ENCODE peak calls at places on chromosomes 7 and 10, in seven cellular contexts. F is upper lobe of left lung, B is heart left ventricle, R is A673, T is uterus, O is esophagus muscularis mucosa, J is aorta. Z is an unnamed sample.

GRCh38 chr10:115948415-115948814 is 324.6 kb downstream of the GFRA1 start:
- DNase-seq in F (no peak), B (no peak), R (peak), T (no peak), O (peak), J (no peak), Z (no peak)

GRCh38 chr7:34596887-34597286 is 61.1 kb upstream of the NPSR1 start:
- DNase-seq in F (no peak), B (no peak), R (peak), T (no peak), O (no peak), J (no peak), Z (no peak)

GRCh38 chr7:116438274-116438673 is 61.3 kb upstream of the CAV2 start:
- DNase-seq in F (no peak), B (no peak), R (peak), T (no peak), O (no peak), J (no peak), Z (no peak)

GRCh38 chr7:102864958-102865357 is 47.8 kb upstream of the LRRC17 start:
- DNase-seq in F (no peak), B (no peak), R (no peak), T (no peak), O (no peak), J (no peak), Z (no peak)

GRCh38 chr10:44492678-44493077 is 107.8 kb upstream of the CXCL12 start:
- DNase-seq in F (no peak), B (no peak), R (no peak), T (no peak), O (no peak), J (no peak), Z (no peak)

GRCh38 chr7:70298780-70299446 is 700.6 kb downstream of the AUTS2 start:
- DNase-seq in F (no peak), B (no peak), R (no peak), T (no peak), O (no peak), J (no peak), Z (no peak)

GRCh38 chr10:112954974-112955735 is 5.1 kb downstream of the TCF7L2 start:
- DNase-seq in F (no peak), B (no peak), R (no peak), T (no peak), O (no peak), J (no peak), Z (no peak)

GRCh38 chr7:42745357-42746022 is 166.4 kb downstream of the C7orf25 start:
- DNase-seq in F (no peak), B (peak), R (peak), T (peak), O (no peak), J (no peak), Z (no peak)

GRCh38 chr7:3585826-3586225 is 284.8 kb downstream of the SDK1 start:
- DNase-seq in F (no peak), B (no peak), R (no peak), T (no peak), O (no peak), J (no peak), Z (no peak)

GRCh38 chr10:9656386-9656785 is 1361.3 kb upstream of the CELF2 start:
- DNase-seq in F (no peak), B (no peak), R (no peak), T (no peak), O (no peak), J (no peak), Z (no peak)

GRCh38 chr7:128872394-128872824 is 9.8 kb downstream of the ATP6V1F start:
- DNase-seq in F (no peak), B (no peak), R (no peak), T (no peak), O (no peak), J (no peak), Z (no peak)

GRCh38 chr7:64628192-64628591 is 37.7 kb upstream of the ZNF107 start:
- DNase-seq in F (no peak), B (no peak), R (no peak), T (no peak), O (no peak), J (no peak), Z (no peak)

GRCh38 chr7:73602721-73603651 is 21.3 kb downstream of the MLXIPL start:
- DNase-seq in F (no peak), B (no peak), R (no peak), T (no peak), O (no peak), J (no peak), Z (no peak)

GRCh38 chr7:44057849-44058758 is 7.3 kb downstream of the PGAM2 start:
- DNase-seq in F (peak), B (no peak), R (no peak), T (peak), O (no peak), J (peak), Z (no peak)

GRCh38 chr7:13841284-13841683 is 148.2 kb downstream of the ETV1 start:
- DNase-seq in F (no peak), B (no peak), R (no peak), T (no peak), O (no peak), J (no peak), Z (no peak)

GRCh38 chr7:158016171-158017087 is 571.2 kb downstream of the PTPRN2 start:
- DNase-seq in F (peak), B (no peak), R (no peak), T (no peak), O (no peak), J (peak), Z (no peak)

GRCh38 chr10:34768261-34768971 is 46.7 kb downstream of the PARD3 start:
- DNase-seq in F (peak), B (peak), R (peak), T (no peak), O (no peak), J (peak), Z (no peak)

GRCh38 chr10:14405076-14406065 is 74.6 kb upstream of the FRMD4A start:
- DNase-seq in F (no peak), B (no peak), R (no peak), T (no peak), O (no peak), J (no peak), Z (no peak)

GRCh38 chr10:80416401-80417098 is 8.2 kb downstream of the PRXL2A start:
- DNase-seq in F (no peak), B (peak), R (peak), T (peak), O (no peak), J (no peak), Z (no peak)

GRCh38 chr7:46955526-46955925 is 626.4 kb downstream of the TNS3 start:
- DNase-seq in F (no peak), B (no peak), R (no peak), T (no peak), O (no peak), J (no peak), Z (no peak)

GRCh38 chr7:155495440-155496248 is 37.7 kb downstream of the EN2 start:
- DNase-seq in F (no peak), B (no peak), R (no peak), T (no peak), O (no peak), J (peak), Z (no peak)

GRCh38 chr7:42236266-42237161 is 495 bp downstream of the GLI3 start:
- DNase-seq in F (peak), B (peak), R (peak), T (peak), O (no peak), J (peak), Z (no peak)

GRCh38 chr7:55546826-55547225 is 25.5 kb downstream of the VOPP1 start:
- DNase-seq in F (peak), B (peak), R (peak), T (peak), O (no peak), J (peak), Z (no peak)

GRCh38 chr10:100364735-100365391 is 17.8 kb downstream of the SCD start:
- DNase-seq in F (peak), B (peak), R (peak), T (peak), O (no peak), J (no peak), Z (no peak)

GRCh38 chr7:138515001-138515528 is 55.0 kb downstream of the TRIM24 start:
- DNase-seq in F (no peak), B (no peak), R (no peak), T (no peak), O (no peak), J (no peak), Z (no peak)

GRCh38 chr10:78756604-78757442 is 311.9 kb upstream of the ZMIZ1 start:
- DNase-seq in F (peak), B (peak), R (peak), T (peak), O (peak), J (peak), Z (no peak)

GRCh38 chr10:98485959-98486358 is 39.2 kb upstream of the HPS1 start:
- DNase-seq in F (no peak), B (no peak), R (no peak), T (no peak), O (no peak), J (no peak), Z (no peak)

GRCh38 chr10:87961314-87961713 is 97.9 kb downstream of the PTEN start:
- DNase-seq in F (no peak), B (no peak), R (no peak), T (no peak), O (no peak), J (no peak), Z (no peak)

GRCh38 chr7:18459439-18459838 is 36.1 kb upstream of the HDAC9 start:
- DNase-seq in F (no peak), B (no peak), R (peak), T (no peak), O (no peak), J (no peak), Z (no peak)

GRCh38 chr7:18338910-18339309 is 156.6 kb upstream of the HDAC9 start:
- DNase-seq in F (no peak), B (no peak), R (no peak), T (no peak), O (no peak), J (no peak), Z (no peak)

GRCh38 chr7:4684826-4685225 is 2.7 kb downstream of the FOXK1 start:
- DNase-seq in F (no peak), B (no peak), R (no peak), T (no peak), O (no peak), J (no peak), Z (no peak)
- H3K4me3 ChIP-seq in F (no peak), B (no peak), R (no peak), T (peak), O (peak), J (peak), Z (no peak)

DNA sequence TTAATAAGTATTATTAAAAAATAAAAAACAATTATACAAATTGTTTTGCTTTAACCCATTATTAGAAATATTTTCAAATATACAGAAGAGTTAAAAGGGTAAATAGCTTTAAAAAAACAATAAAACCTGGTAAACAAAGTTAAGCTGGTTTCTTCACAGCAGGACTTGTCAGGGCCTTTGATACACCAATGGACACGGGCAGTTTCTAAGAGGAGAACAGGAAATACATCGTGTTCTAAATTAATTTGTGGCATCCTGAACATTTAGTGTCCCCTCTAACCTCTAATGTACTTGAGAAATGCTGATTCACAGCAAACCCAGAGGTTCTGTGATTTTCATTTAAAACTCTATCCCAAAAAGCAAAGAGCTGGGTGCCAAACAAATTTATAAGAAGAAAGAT is 80.8 kb downstream of the RAB11FIP2 start:
- DNase-seq in F (no peak), B (no peak), R (no peak), T (no peak), O (no peak), J (no peak), Z (no peak)
- H3K27ac ChIP-seq in F (no peak), B (no peak), R (no peak), T (no peak), O (no peak), J (no peak), Z (no peak)

GRCh38 chr7:41085244-41085643 is 617.6 kb downstream of the INHBA start:
- DNase-seq in F (no peak), B (no peak), R (no peak), T (no peak), O (no peak), J (no peak), Z (no peak)

DNA sequence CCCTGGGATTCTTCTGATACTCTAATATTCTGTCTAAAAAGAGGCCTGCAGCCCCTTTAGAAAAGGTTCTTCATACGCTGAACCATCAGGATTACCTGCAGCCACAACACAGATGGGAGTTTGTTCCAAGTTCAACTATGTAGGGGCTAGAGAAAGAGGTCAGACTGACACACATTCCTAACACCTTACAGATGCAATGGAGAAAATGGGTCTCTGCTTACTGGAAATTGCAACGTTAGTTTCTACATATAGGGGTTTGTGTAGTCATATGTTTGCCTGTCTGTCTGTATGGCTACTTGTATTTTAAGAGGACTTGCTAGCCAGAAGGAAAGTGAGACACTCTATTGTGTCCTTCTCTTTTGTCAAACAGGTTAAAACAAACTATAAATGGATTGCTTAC is 618.5 kb downstream of the INHBA start:
- DNase-seq in F (no peak), B (no peak), R (no peak), T (no peak), O (no peak), J (no peak), Z (no peak)
- H3K4me3 ChIP-seq in F (no peak), B (no peak), R (no peak), T (no peak), O (no peak), J (no peak), Z (no peak)

DNA sequence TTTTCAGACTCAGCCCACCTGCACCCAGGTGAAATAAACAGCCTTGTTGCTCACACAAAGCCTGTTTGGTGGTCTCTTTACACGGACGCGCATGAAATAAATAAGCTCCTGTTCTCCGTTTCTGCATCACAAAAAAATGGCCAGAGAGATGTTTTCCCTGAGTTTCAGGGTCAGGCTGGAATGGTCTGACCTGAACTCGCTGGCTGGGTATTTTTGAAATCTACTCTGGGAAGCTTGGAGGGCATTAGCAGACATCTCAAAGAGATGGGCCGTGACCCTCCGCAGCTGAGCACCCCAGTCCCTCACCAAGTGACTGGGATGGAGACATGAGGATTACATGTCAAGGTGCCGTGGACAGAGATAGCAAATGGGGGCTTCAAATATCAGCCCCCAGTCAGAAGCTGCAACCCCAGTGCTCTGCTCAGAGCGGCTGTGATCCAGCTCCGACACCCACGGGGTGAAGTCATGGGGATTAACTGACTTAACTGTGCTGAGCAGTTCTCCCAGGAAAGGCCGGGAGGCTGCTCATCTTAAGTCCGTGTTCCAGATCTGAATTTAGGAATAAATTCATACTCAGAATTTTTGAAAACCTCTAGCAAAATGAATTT is 22.3 kb downstream of the CALML5 start:
- DNase-seq in F (no peak), B (no peak), R (no peak), T (no peak), O (no peak), J (no peak), Z (no peak)
- H3K27ac ChIP-seq in F (no peak), B (no peak), R (no peak), T (no peak), O (no peak), J (no peak), Z (no peak)

GRCh38 chr10:110671788-110672579 is 27.8 kb downstream of the RBM20 start:
- DNase-seq in F (peak), B (peak), R (peak), T (peak), O (no peak), J (peak), Z (peak)

GRCh38 chr10:110680473-110681020 is 36.4 kb downstream of the RBM20 start:
- DNase-seq in F (no peak), B (no peak), R (no peak), T (no peak), O (no peak), J (no peak), Z (no peak)

GRCh38 chr10:110679633-110680472 is 35.7 kb downstream of the RBM20 start:
- DNase-seq in F (no peak), B (peak), R (no peak), T (no peak), O (no peak), J (no peak), Z (no peak)

GRCh38 chr10:110672580-110672919 is 28.4 kb downstream of the RBM20 start:
- DNase-seq in F (no peak), B (no peak), R (peak), T (no peak), O (no peak), J (no peak), Z (no peak)

GRCh38 chr10:110676016-110676415 is 31.9 kb downstream of the RBM20 start:
- DNase-seq in F (no peak), B (no peak), R (peak), T (no peak), O (no peak), J (no peak), Z (no peak)
- H3K4me3 ChIP-seq in F (no peak), B (no peak), R (no peak), T (no peak), O (no peak), J (no peak), Z (no peak)

GRCh38 chr7:40747856-40748255 is 613.1 kb downstream of the SUGCT start:
- DNase-seq in F (no peak), B (no peak), R (no peak), T (no peak), O (no peak), J (no peak), Z (no peak)
- H3K27ac ChIP-seq in F (no peak), B (no peak), R (no peak), T (no peak), O (no peak), J (peak), Z (no peak)

GRCh38 chr10:11003739-11004515 is 13.7 kb upstream of the CELF2 start:
- DNase-seq in F (no peak), B (no peak), R (no peak), T (no peak), O (peak), J (no peak), Z (no peak)

GRCh38 chr10:11002916-11003315 is 14.8 kb upstream of the CELF2 start:
- DNase-seq in F (no peak), B (no peak), R (no peak), T (no peak), O (no peak), J (no peak), Z (no peak)

GRCh38 chr10:11007661-11008060 is 10.0 kb upstream of the CELF2 start:
- DNase-seq in F (no peak), B (no peak), R (no peak), T (no peak), O (peak), J (no peak), Z (no peak)

GRCh38 chr10:11006428-11006825 is 11.2 kb upstream of the CELF2 start:
- DNase-seq in F (no peak), B (no peak), R (no peak), T (no peak), O (no peak), J (no peak), Z (no peak)

DNA sequence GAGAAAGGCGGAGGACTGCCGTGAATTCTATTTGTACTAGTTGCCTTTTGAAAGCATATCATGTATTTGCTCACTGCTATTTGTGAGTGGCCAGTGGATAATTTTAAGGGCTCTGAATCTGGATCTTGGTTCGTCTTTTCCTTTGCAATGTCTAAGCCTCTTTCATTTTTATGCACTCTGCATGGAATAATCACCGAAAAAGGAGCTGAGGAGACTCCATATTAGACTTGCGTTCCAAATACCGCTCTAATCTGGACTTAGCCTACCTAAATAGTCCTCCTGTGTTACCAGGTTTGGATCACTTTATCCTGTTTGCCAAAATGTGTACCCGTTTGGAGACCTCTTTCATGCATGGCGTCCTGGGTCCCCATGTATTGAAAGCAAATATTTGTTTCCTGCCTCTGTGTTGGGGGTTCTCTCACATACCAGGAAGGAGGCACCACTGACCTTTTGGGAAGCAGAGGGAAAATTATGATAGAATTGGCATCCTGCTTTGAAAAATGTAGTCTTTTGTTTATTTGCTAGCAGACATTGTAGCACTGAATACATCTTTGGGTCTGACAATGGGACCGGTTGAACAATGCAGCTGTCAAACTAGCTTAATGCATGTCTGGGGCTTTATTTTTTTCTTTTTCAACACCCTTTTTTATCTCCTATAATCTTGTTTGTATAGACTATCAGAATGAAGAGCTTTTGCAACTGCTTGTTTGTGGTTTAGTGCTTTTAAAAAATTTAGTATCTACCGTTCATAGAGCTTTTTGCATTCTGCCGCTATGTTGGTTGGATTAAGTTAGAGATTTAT is 11.8 kb upstream of the CELF2 start:
- DNase-seq in F (no peak), B (no peak), R (no peak), T (no peak), O (peak), J (no peak), Z (no peak)
- H3K4me3 ChIP-seq in F (no peak), B (no peak), R (no peak), T (no peak), O (peak), J (no peak), Z (no peak)